ENCODE peak calls at places on chromosome 20, in ten cellular contexts. M is AG04450; Y is dorsolateral prefrontal cortex; Z is breast epithelium; H is substantia nigra; R is tibial artery; N is CD8-positive, alpha-beta memory T cell; S is left ventricle myocardium inferior; A is neuronal stem cell; I is A549. J is an unnamed sample.

GRCh38 chr20:32789896-32790750 is 27.9 kb downstream of the DNMT3B start:
- DNase-seq in M (peak), Y (peak), Z (peak), H (peak), R (peak), N (peak), S (peak), A (peak), I (peak), J (peak)

GRCh38 chr20:4604580-4604979 is 117.1 kb upstream of the PRND start:
- DNase-seq in M (no peak), Y (no peak), Z (no peak), H (no peak), R (no peak), N (no peak), S (no peak), A (no peak), I (no peak), J (no peak)

GRCh38 chr20:63186528-63187316 is 29.2 kb downstream of the YTHDF1 start:
- DNase-seq in M (no peak), Y (no peak), Z (no peak), H (no peak), R (no peak), N (no peak), S (no peak), A (no peak), I (no peak), J (no peak)

GRCh38 chr20:62643521-62644043 is 1.3 kb downstream of the SLCO4A1 start:
- DNase-seq in M (no peak), Y (no peak), Z (no peak), H (no peak), R (no peak), N (no peak), S (no peak), A (no peak), I (no peak), J (no peak)

GRCh38 chr20:32527447-32528055 is 57.6 kb downstream of the NOL4L start:
- DNase-seq in M (no peak), Y (no peak), Z (no peak), H (no peak), R (no peak), N (peak), S (no peak), A (no peak), I (no peak), J (no peak)

GRCh38 chr20:35823147-35823546 is 51.3 kb downstream of the PHF20 start:
- DNase-seq in M (no peak), Y (no peak), Z (no peak), H (no peak), R (no peak), N (no peak), S (no peak), A (no peak), I (no peak), J (no peak)

GRCh38 chr20:61558726-61559125 is 306.7 kb downstream of the CDH4 start:
- DNase-seq in M (no peak), Y (no peak), Z (no peak), H (no peak), R (no peak), N (no peak), S (no peak), A (no peak), I (no peak), J (no peak)

GRCh38 chr20:33826270-33826897 is 15.2 kb downstream of the CHMP4B start:
- DNase-seq in M (no peak), Y (no peak), Z (no peak), H (no peak), R (no peak), N (no peak), S (no peak), A (no peak), I (no peak), J (no peak)

GRCh38 chr20:21182832-21183563 is 57.1 kb downstream of the KIZ start:
- DNase-seq in M (peak), Y (no peak), Z (no peak), H (no peak), R (peak), N (no peak), S (no peak), A (no peak), I (no peak), J (no peak)

GRCh38 chr20:56249244-56249955 is 868 bp downstream of the MC3R start:
- DNase-seq in M (no peak), Y (no peak), Z (no peak), H (no peak), R (no peak), N (no peak), S (no peak), A (no peak), I (peak), J (no peak)

GRCh38 chr20:4157516-4157915 is 142.2 kb upstream of the RNF24 start:
- DNase-seq in M (no peak), Y (peak), Z (no peak), H (no peak), R (no peak), N (no peak), S (no peak), A (no peak), I (no peak), J (no peak)

GRCh38 chr20:9180480-9181257 is 111.8 kb downstream of the PLCB4 start:
- DNase-seq in M (no peak), Y (no peak), Z (no peak), H (no peak), R (no peak), N (no peak), S (no peak), A (no peak), I (no peak), J (no peak)

GRCh38 chr20:44186201-44186600 is 787 bp downstream of the JPH2 start:
- DNase-seq in M (no peak), Y (no peak), Z (no peak), H (no peak), R (peak), N (no peak), S (no peak), A (no peak), I (no peak), J (no peak)
- H3K27ac ChIP-seq in M (no peak), Y (no peak), Z (peak), H (no peak), R (peak), N (no peak), S (peak), A (no peak), I (peak), J (no peak)

GRCh38 chr20:366719-367485 is 13.7 kb upstream of the TRIB3 start:
- DNase-seq in M (no peak), Y (no peak), Z (no peak), H (no peak), R (no peak), N (peak), S (no peak), A (no peak), I (no peak), J (no peak)

GRCh38 chr20:367486-367887 is 13.1 kb upstream of the TRIB3 start:
- DNase-seq in M (no peak), Y (no peak), Z (no peak), H (no peak), R (no peak), N (peak), S (no peak), A (no peak), I (no peak), J (no peak)

GRCh38 chr20:363319-364078 is 16.6 kb downstream of the NRSN2 start:
- DNase-seq in M (no peak), Y (no peak), Z (no peak), H (no peak), R (no peak), N (peak), S (no peak), A (no peak), I (no peak), J (no peak)

GRCh38 chr20:366042-366718 is 14.4 kb upstream of the TRIB3 start:
- DNase-seq in M (no peak), Y (no peak), Z (no peak), H (no peak), R (no peak), N (peak), S (no peak), A (no peak), I (no peak), J (no peak)

GRCh38 chr20:364905-365794 is 15.4 kb upstream of the TRIB3 start:
- DNase-seq in M (no peak), Y (no peak), Z (no peak), H (no peak), R (no peak), N (peak), S (no peak), A (no peak), I (no peak), J (no peak)
- H3K27ac ChIP-seq in M (no peak), Y (no peak), Z (peak), H (no peak), R (no peak), N (peak), S (no peak), A (no peak), I (peak), J (no peak)

GRCh38 chr20:53819973-53820451 is 226.4 kb upstream of the ZNF217 start:
- DNase-seq in M (no peak), Y (no peak), Z (no peak), H (no peak), R (no peak), N (no peak), S (no peak), A (no peak), I (no peak), J (no peak)
- H3K27ac ChIP-seq in M (no peak), Y (no peak), Z (peak), H (no peak), R (no peak), N (no peak), S (no peak), A (no peak), I (peak), J (no peak)

GRCh38 chr20:38979842-38980241 is 17.7 kb downstream of the DHX35 start:
- DNase-seq in M (no peak), Y (no peak), Z (no peak), H (no peak), R (no peak), N (no peak), S (no peak), A (no peak), I (no peak), J (no peak)
- H3K27ac ChIP-seq in M (no peak), Y (no peak), Z (no peak), H (no peak), R (no peak), N (no peak), S (peak), A (no peak), I (no peak), J (no peak)

GRCh38 chr20:58048096-58048702 is 180.3 kb downstream of the ANKRD60 start:
- DNase-seq in M (no peak), Y (no peak), Z (no peak), H (no peak), R (no peak), N (no peak), S (no peak), A (peak), I (peak), J (no peak)
- H3K27ac ChIP-seq in M (no peak), Y (no peak), Z (no peak), H (no peak), R (no peak), N (no peak), S (no peak), A (no peak), I (no peak), J (no peak)

GRCh38 chr20:50291428-50292323 is 101.0 kb downstream of the CEBPB start:
- DNase-seq in M (no peak), Y (no peak), Z (no peak), H (no peak), R (no peak), N (no peak), S (peak), A (no peak), I (no peak), J (no peak)
- H3K27ac ChIP-seq in M (peak), Y (no peak), Z (peak), H (no peak), R (peak), N (peak), S (peak), A (no peak), I (peak), J (peak)

GRCh38 chr20:44715495-44716308 is 533 bp downstream of the CCN5 start:
- DNase-seq in M (no peak), Y (no peak), Z (no peak), H (no peak), R (no peak), N (no peak), S (no peak), A (no peak), I (no peak), J (no peak)
- H3K27ac ChIP-seq in M (no peak), Y (no peak), Z (peak), H (peak), R (peak), N (no peak), S (peak), A (no peak), I (peak), J (peak)